ENCODE peak calls at places on chromosomes 12 and 14, in seven cellular contexts. One of them, this sample, is unnamed. For H3K27me3, the result is how much of the 10 kb centered on the place peaks cover.

GRCh38 chr12:52168019-52168717 is 23.6 kb downstream of the KRT80 start:
- DNase-seq in NT2/D1: no peak
- DNase-seq in fibroblast of lung: no peak
- DNase-seq in GM23248: peak
- DNase-seq in HepG2: peak
- DNase-seq in Karpas-422: no peak
- DNase-seq in IMR-90: peak
- DNase-seq in this sample: peak

GRCh38 chr12:2737656-2738241 is 57.0 kb upstream of the FKBP4 start:
- DNase-seq in GM23248: no peak
- DNase-seq in HepG2: no peak
- DNase-seq in NT2/D1: no peak
- DNase-seq in fibroblast of lung: no peak
- DNase-seq in Karpas-422: no peak
- DNase-seq in IMR-90: no peak
- DNase-seq in this sample: no peak

GRCh38 chr12:45379261-45379660 is 163.4 kb downstream of the ANO6 start:
- DNase-seq in IMR-90: peak
- DNase-seq in fibroblast of lung: peak
- DNase-seq in Karpas-422: no peak
- DNase-seq in GM23248: peak
- DNase-seq in HepG2: no peak
- DNase-seq in NT2/D1: no peak
- DNase-seq in this sample: no peak

GRCh38 chr14:76687611-76688372 is 73.5 kb upstream of the VASH1 start:
- DNase-seq in fibroblast of lung: peak
- DNase-seq in Karpas-422: no peak
- DNase-seq in GM23248: no peak
- DNase-seq in NT2/D1: no peak
- DNase-seq in IMR-90: no peak
- DNase-seq in HepG2: peak
- DNase-seq in this sample: no peak

GRCh38 chr12:52263761-52264434 is 10.5 kb upstream of the KRT86 start:
- DNase-seq in HepG2: no peak
- DNase-seq in NT2/D1: no peak
- DNase-seq in IMR-90: no peak
- DNase-seq in Karpas-422: no peak
- DNase-seq in GM23248: no peak
- DNase-seq in fibroblast of lung: no peak
- DNase-seq in this sample: no peak

GRCh38 chr12:115216300-115216699 is 532.3 kb upstream of the TBX3 start:
- DNase-seq in Karpas-422: no peak
- DNase-seq in IMR-90: peak
- DNase-seq in NT2/D1: no peak
- DNase-seq in fibroblast of lung: no peak
- DNase-seq in GM23248: no peak
- DNase-seq in HepG2: no peak
- DNase-seq in this sample: no peak

GRCh38 chr14:30227871-30228270 is 300.2 kb upstream of the PRKD1 start:
- DNase-seq in GM23248: peak
- DNase-seq in fibroblast of lung: peak
- DNase-seq in Karpas-422: no peak
- DNase-seq in HepG2: no peak
- DNase-seq in NT2/D1: no peak
- DNase-seq in IMR-90: peak
- DNase-seq in this sample: peak

GRCh38 chr14:22689186-22689585 is 45.0 kb upstream of the OR6J1 start:
- DNase-seq in fibroblast of lung: peak
- DNase-seq in IMR-90: peak
- DNase-seq in NT2/D1: no peak
- DNase-seq in HepG2: peak
- DNase-seq in GM23248: peak
- DNase-seq in Karpas-422: no peak
- DNase-seq in this sample: peak

GRCh38 chr14:85336817-85337216 is 193.1 kb upstream of the FLRT2 start:
- DNase-seq in HepG2: no peak
- DNase-seq in IMR-90: no peak
- DNase-seq in GM23248: peak
- DNase-seq in fibroblast of lung: peak
- DNase-seq in NT2/D1: no peak
- DNase-seq in Karpas-422: no peak
- DNase-seq in this sample: no peak

GRCh38 chr12:30806989-30807694 is 52.4 kb upstream of the CAPRIN2 start:
- DNase-seq in GM23248: peak
- DNase-seq in NT2/D1: peak
- DNase-seq in Karpas-422: peak
- DNase-seq in fibroblast of lung: peak
- DNase-seq in HepG2: peak
- DNase-seq in IMR-90: peak
- DNase-seq in this sample: peak

DNA sequence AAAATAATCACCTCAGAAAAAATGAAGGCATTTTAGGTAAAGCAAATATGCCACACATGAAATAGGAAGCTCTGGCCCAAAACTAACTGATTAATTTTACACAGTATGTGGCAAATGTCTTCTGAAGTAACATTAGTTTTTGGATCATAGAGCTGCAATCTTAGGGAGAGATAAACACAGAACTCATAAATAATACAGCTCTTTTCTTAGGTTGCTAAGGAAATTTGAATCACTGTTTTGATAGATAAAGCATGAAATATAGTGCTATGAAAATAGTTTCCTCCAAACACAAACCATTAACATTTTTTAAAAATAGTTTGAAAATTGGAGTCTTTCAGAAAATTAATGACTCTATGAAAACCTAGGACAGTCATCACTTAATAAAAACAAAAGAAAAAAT is 15.0 kb downstream of the RASSF9 start:
- DNase-seq in fibroblast of lung: no peak
- DNase-seq in NT2/D1: no peak
- DNase-seq in HepG2: no peak
- DNase-seq in Karpas-422: no peak
- DNase-seq in IMR-90: no peak
- DNase-seq in GM23248: no peak
- DNase-seq in this sample: no peak
- H3K9ac ChIP-seq in fibroblast of lung: no peak
- H3K9ac ChIP-seq in NT2/D1: no peak
- H3K9ac ChIP-seq in HepG2: no peak
- H3K9ac ChIP-seq in Karpas-422: no peak
- H3K9ac ChIP-seq in IMR-90: no peak
- H3K9ac ChIP-seq in GM23248: no peak
- H3K9ac ChIP-seq in this sample: no peak

GRCh38 chr14:97273540-97273939 is 476.4 kb downstream of the VRK1 start:
- DNase-seq in GM23248: no peak
- DNase-seq in IMR-90: no peak
- DNase-seq in HepG2: no peak
- DNase-seq in NT2/D1: no peak
- DNase-seq in Karpas-422: peak
- DNase-seq in fibroblast of lung: no peak
- DNase-seq in this sample: no peak

GRCh38 chr14:97275276-97275675 is 478.1 kb downstream of the VRK1 start:
- DNase-seq in GM23248: no peak
- DNase-seq in Karpas-422: no peak
- DNase-seq in IMR-90: no peak
- DNase-seq in HepG2: no peak
- DNase-seq in NT2/D1: no peak
- DNase-seq in fibroblast of lung: peak
- DNase-seq in this sample: no peak

GRCh38 chr14:97277711-97278110 is 480.5 kb downstream of the VRK1 start:
- DNase-seq in GM23248: no peak
- DNase-seq in fibroblast of lung: no peak
- DNase-seq in IMR-90: no peak
- DNase-seq in NT2/D1: peak
- DNase-seq in HepG2: no peak
- DNase-seq in Karpas-422: no peak
- DNase-seq in this sample: no peak

GRCh38 chr14:97274626-97275025 is 477.4 kb downstream of the VRK1 start:
- DNase-seq in Karpas-422: no peak
- DNase-seq in GM23248: no peak
- DNase-seq in IMR-90: no peak
- DNase-seq in NT2/D1: no peak
- DNase-seq in HepG2: no peak
- DNase-seq in fibroblast of lung: no peak
- DNase-seq in this sample: no peak

DNA sequence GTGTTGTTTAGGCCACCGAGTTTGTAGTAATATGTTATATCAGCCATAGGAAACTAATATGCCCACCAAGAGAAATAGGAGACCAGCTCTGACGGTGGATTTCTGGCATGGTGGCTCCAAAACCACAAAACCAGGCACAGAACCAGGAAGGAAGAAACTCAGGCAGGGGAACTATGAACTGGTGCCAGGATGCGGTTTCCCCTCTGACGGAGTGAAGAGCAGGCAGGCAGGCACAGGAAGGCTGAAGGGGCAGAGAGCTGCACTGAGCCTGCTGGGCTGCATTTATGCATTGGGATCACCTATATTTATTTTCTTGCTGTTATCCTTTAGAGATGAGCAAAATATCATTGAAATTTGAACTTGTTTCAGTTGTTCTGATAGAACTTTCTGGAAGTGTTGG is 479.4 kb downstream of the VRK1 start:
- DNase-seq in GM23248: no peak
- DNase-seq in NT2/D1: no peak
- DNase-seq in IMR-90: no peak
- DNase-seq in Karpas-422: no peak
- DNase-seq in fibroblast of lung: peak
- DNase-seq in HepG2: no peak
- DNase-seq in this sample: no peak
- H3K27me3 ChIP-seq in GM23248: under half
- H3K27me3 ChIP-seq in NT2/D1: under half
- H3K27me3 ChIP-seq in IMR-90: under half
- H3K27me3 ChIP-seq in Karpas-422: under half
- H3K27me3 ChIP-seq in fibroblast of lung: under half
- H3K27me3 ChIP-seq in HepG2: under half
- H3K27me3 ChIP-seq in this sample: half or more

GRCh38 chr12:82359115-82359478 is 768 bp downstream of the METTL25 start:
- DNase-seq in HepG2: no peak
- DNase-seq in fibroblast of lung: peak
- DNase-seq in Karpas-422: peak
- DNase-seq in NT2/D1: no peak
- DNase-seq in IMR-90: no peak
- DNase-seq in GM23248: peak
- DNase-seq in this sample: peak

GRCh38 chr12:82361461-82361915 is 3.2 kb downstream of the METTL25 start:
- DNase-seq in GM23248: no peak
- DNase-seq in Karpas-422: no peak
- DNase-seq in fibroblast of lung: no peak
- DNase-seq in NT2/D1: no peak
- DNase-seq in IMR-90: no peak
- DNase-seq in HepG2: no peak
- DNase-seq in this sample: no peak

GRCh38 chr12:82357845-82358199 is 365 bp downstream of the CCDC59 start:
- DNase-seq in GM23248: peak
- DNase-seq in fibroblast of lung: peak
- DNase-seq in IMR-90: no peak
- DNase-seq in NT2/D1: no peak
- DNase-seq in HepG2: peak
- DNase-seq in Karpas-422: no peak
- DNase-seq in this sample: peak

GRCh38 chr12:82357340-82357739 is 847 bp downstream of the CCDC59 start:
- DNase-seq in IMR-90: no peak
- DNase-seq in HepG2: no peak
- DNase-seq in fibroblast of lung: no peak
- DNase-seq in Karpas-422: no peak
- DNase-seq in NT2/D1: no peak
- DNase-seq in GM23248: peak
- DNase-seq in this sample: peak

GRCh38 chr12:82358200-82359114 is at the start of the genes CCDC59 and METTL25:
- DNase-seq in GM23248: peak
- DNase-seq in HepG2: peak
- DNase-seq in IMR-90: peak
- DNase-seq in Karpas-422: peak
- DNase-seq in fibroblast of lung: peak
- DNase-seq in NT2/D1: peak
- DNase-seq in this sample: peak
- H3K4me3 ChIP-seq in GM23248: peak
- H3K4me3 ChIP-seq in HepG2: peak
- H3K4me3 ChIP-seq in IMR-90: peak
- H3K4me3 ChIP-seq in Karpas-422: peak
- H3K4me3 ChIP-seq in fibroblast of lung: peak
- H3K4me3 ChIP-seq in NT2/D1: peak
- H3K4me3 ChIP-seq in this sample: peak

GRCh38 chr14:95483843-95484165 is 32.6 kb downstream of the SYNE3 start:
- DNase-seq in fibroblast of lung: no peak
- DNase-seq in Karpas-422: no peak
- DNase-seq in HepG2: no peak
- DNase-seq in IMR-90: no peak
- DNase-seq in GM23248: no peak
- DNase-seq in NT2/D1: no peak
- DNase-seq in this sample: no peak

GRCh38 chr14:95484296-95484695 is 32.2 kb downstream of the SYNE3 start:
- DNase-seq in GM23248: no peak
- DNase-seq in IMR-90: no peak
- DNase-seq in fibroblast of lung: no peak
- DNase-seq in HepG2: no peak
- DNase-seq in NT2/D1: no peak
- DNase-seq in Karpas-422: no peak
- DNase-seq in this sample: no peak

GRCh38 chr14:95481391-95482022 is 34.9 kb downstream of the SYNE3 start:
- DNase-seq in HepG2: no peak
- DNase-seq in fibroblast of lung: no peak
- DNase-seq in GM23248: no peak
- DNase-seq in NT2/D1: no peak
- DNase-seq in IMR-90: no peak
- DNase-seq in Karpas-422: no peak
- DNase-seq in this sample: no peak

GRCh38 chr14:95485222-95485819 is 31.1 kb downstream of the SYNE3 start:
- DNase-seq in fibroblast of lung: no peak
- DNase-seq in IMR-90: no peak
- DNase-seq in Karpas-422: no peak
- DNase-seq in HepG2: no peak
- DNase-seq in GM23248: no peak
- DNase-seq in NT2/D1: peak
- DNase-seq in this sample: no peak

DNA sequence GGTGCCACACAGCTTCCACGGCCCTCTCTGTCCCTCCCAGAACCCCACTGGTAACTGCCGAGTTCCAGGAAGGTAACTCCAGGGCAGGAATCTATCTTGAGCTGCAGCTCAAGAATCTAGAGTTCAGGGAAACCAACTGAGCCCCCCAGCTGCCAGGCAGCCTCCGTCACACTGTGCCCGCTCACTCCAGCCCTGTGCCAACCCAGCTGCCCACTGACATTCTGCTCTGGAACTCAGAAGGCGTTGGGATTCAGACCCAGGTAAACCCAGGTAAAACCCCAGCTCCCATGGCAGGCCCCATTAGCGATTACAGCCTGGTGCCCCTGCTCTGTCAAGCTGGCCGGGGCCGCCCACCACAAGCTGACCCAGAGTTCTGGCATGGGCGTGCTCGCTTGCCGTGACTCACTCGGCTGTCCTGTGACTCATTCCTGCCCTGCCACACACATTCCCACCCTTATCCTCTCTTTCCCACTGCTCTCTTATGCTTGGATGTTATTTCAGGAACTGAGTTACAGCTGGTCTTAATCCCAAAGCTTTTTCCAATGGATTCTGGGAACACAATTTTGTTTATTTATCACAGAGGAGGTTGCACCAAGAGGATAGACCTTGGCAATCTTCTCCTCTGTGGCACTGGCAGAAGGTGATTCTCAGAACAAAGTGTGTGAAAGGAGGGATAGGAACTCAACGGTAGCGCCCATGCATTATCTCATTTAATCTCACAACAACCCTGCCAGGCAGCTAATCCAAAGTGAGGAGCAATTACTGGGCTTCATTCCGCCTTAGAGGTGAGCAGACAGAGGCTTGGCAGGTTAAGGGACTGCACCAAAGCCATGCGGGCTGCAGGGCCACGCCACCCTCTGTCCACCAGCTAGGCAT is 33.2 kb downstream of the SYNE3 start:
- DNase-seq in GM23248: peak
- DNase-seq in IMR-90: peak
- DNase-seq in NT2/D1: no peak
- DNase-seq in Karpas-422: no peak
- DNase-seq in fibroblast of lung: peak
- DNase-seq in HepG2: peak
- DNase-seq in this sample: peak
- H3K9ac ChIP-seq in GM23248: peak
- H3K9ac ChIP-seq in IMR-90: no peak
- H3K9ac ChIP-seq in NT2/D1: peak
- H3K9ac ChIP-seq in Karpas-422: no peak
- H3K9ac ChIP-seq in fibroblast of lung: no peak
- H3K9ac ChIP-seq in HepG2: no peak
- H3K9ac ChIP-seq in this sample: peak

This sample was measured in adipocyte.